ENCODE peak calls at places on chromosomes 6 and 20, in eight cellular contexts. A is AG08396, M is EH, G is LoVo, N is caudate nucleus, S is GOT3, C is right lobe of liver, Q is ELR. T is an unnamed sample.

GRCh38 chr6:14655990-14656640 is 538.5 kb downstream of the CD83 start:
- DNase-seq in G (no peak), A (no peak), S (no peak), Q (no peak), C (no peak), M (no peak), N (no peak), T (no peak)

GRCh38 chr6:85078071-85078470 is 313.7 kb upstream of the TBX18 start:
- DNase-seq in S (no peak), G (peak; percentile 29), A (peak; percentile 44), C (no peak), N (no peak), M (peak; percentile 82), Q (peak; percentile 90), T (peak; percentile 22)

GRCh38 chr6:43744490-43744889 is 25.5 kb upstream of the VEGFA start:
- DNase-seq in C (no peak), A (no peak), Q (no peak), M (no peak), S (no peak), N (no peak), G (no peak), T (no peak)

GRCh38 chr6:166929534-166930189 is 26.7 kb downstream of the RNASET2 start:
- DNase-seq in M (no peak), C (no peak), N (no peak), Q (no peak), S (no peak), G (no peak), A (no peak), T (no peak)

GRCh38 chr20:43969069-43969468 is 54.4 kb downstream of the TOX2 start:
- DNase-seq in C (no peak), N (no peak), M (no peak), S (no peak), G (no peak), Q (no peak), A (no peak), T (no peak)

GRCh38 chr20:58495623-58496428 is 19.4 kb downstream of the APCDD1L start:
- DNase-seq in C (no peak), G (no peak), A (no peak), M (no peak), S (no peak), N (no peak), Q (no peak), T (no peak)

GRCh38 chr20:33317424-33318095 is 34.5 kb downstream of the BPIFB1 start:
- DNase-seq in S (no peak), C (no peak), N (no peak), A (no peak), M (no peak), Q (no peak), G (no peak), T (no peak)

GRCh38 chr20:2657241-2657640 is 4.8 kb downstream of the NOP56 start:
- DNase-seq in N (no peak), Q (no peak), G (no peak), M (no peak), S (no peak), A (no peak), C (no peak), T (no peak)

GRCh38 chr6:87766211-87766610 is 64.2 kb upstream of the AKIRIN2 start:
- DNase-seq in S (no peak), A (no peak), C (no peak), M (peak; percentile 53), G (no peak), Q (no peak), N (no peak), T (no peak)

GRCh38 chr6:5087389-5087788 is 2.2 kb downstream of the PPP1R3G start:
- DNase-seq in M (no peak), S (no peak), Q (no peak), A (no peak), C (peak; percentile 63), N (peak; percentile 76), G (no peak), T (no peak)

GRCh38 chr6:143549630-143550268 is 38.2 kb upstream of the FUCA2 start:
- DNase-seq in C (no peak), S (no peak), N (no peak), G (no peak), Q (no peak), M (no peak), A (no peak), T (no peak)

GRCh38 chr6:33621396-33622388 is 570 bp downstream of the ITPR3 start:
- DNase-seq in N (no peak), C (no peak), S (no peak), M (peak; percentile 52), Q (peak; percentile 70), G (peak; percentile 31), A (peak; percentile 45), T (no peak)

GRCh38 chr20:48364688-48365421 is 462.9 kb downstream of the PREX1 start:
- DNase-seq in C (no peak), Q (no peak), N (no peak), M (no peak), S (no peak), G (no peak), A (no peak), T (no peak)

GRCh38 chr6:79710127-79710526 is 79.0 kb downstream of the SH3BGRL2 start:
- DNase-seq in N (no peak), S (no peak), M (no peak), C (no peak), A (no peak), G (no peak), Q (no peak), T (no peak)

GRCh38 chr20:60857708-60858107 is 394.4 kb upstream of the CDH4 start:
- DNase-seq in S (no peak), A (peak; percentile 9), G (no peak), C (no peak), N (no peak), Q (peak; percentile 65), M (no peak), T (no peak)

GRCh38 chr20:38225900-38226263 is 34.7 kb downstream of the KIAA1755 start:
- DNase-seq in N (no peak), C (no peak), G (no peak), Q (no peak), S (no peak), M (no peak), A (no peak), T (no peak)

GRCh38 chr6:123926000-123926399 is 122.3 kb downstream of the NKAIN2 start:
- DNase-seq in Q (no peak), A (no peak), S (no peak), M (no peak), C (no peak), N (no peak), G (no peak), T (no peak)

T was measured in HTR-8/SVneo.